ENCODE peak calls at places on chromosomes 4 and X, in five cellular contexts. A is GM23248, D is A549, W is BE2C, V is IMR-90. P is an unnamed sample.

GRCh38 chr4:55372259-55372658 is 23.5 kb upstream of the TMEM165 start:
- DNase-seq in D (no peak), A (peak; percentile 23), W (no peak), V (peak; percentile 76), P (no peak)

GRCh38 chrX:107324493-107325310 is 118.3 kb downstream of the DNAAF6 start:
- DNase-seq in V (peak; percentile 4), D (peak; percentile 8), W (no peak), A (peak; percentile 45), P (peak; percentile 2)

GRCh38 chr4:121594796-121595526 is 101.8 kb downstream of the ANXA5 start:
- DNase-seq in W (no peak), D (no peak), V (peak; percentile 30), A (peak; percentile 70), P (peak; percentile 1)

GRCh38 chr4:166675411-166675810 is 558.9 kb downstream of the SPOCK3 start:
- DNase-seq in D (no peak), A (peak; percentile 1), V (no peak), W (no peak), P (no peak)

GRCh38 chr4:146243141-146243882 is 29.0 kb downstream of the REELD1 start:
- DNase-seq in W (no peak), A (peak; percentile 45), D (no peak), V (peak; percentile 37), P (no peak)

GRCh38 chr4:82797591-82798081 is 960 bp downstream of the SCD5 start:
- DNase-seq in D (no peak), A (peak; percentile 64), V (peak; percentile 34), W (peak; percentile 36), P (no peak)

GRCh38 chr4:150217192-150217591 is 138.9 kb downstream of the DCLK2 start:
- DNase-seq in W (peak; percentile 26), D (no peak), V (peak; percentile 87), A (peak; percentile 89), P (no peak)

GRCh38 chr4:68960294-68961163 is 8.9 kb upstream of the UGT2A3 start:
- DNase-seq in V (no peak), A (no peak), D (no peak), W (no peak), P (no peak)

GRCh38 chr4:141041021-141041476 is 92.2 kb downstream of the RNF150 start:
- DNase-seq in W (no peak), V (peak; percentile 54), D (no peak), A (peak; percentile 28), P (no peak)

GRCh38 chr4:3219761-3220481 is 29.0 kb upstream of the MSANTD1 start:
- DNase-seq in W (peak; percentile 2), D (no peak), V (no peak), A (no peak), P (no peak)

GRCh38 chr4:118396881-118397666 is 44.3 kb upstream of the PRSS12 start:
- DNase-seq in A (no peak), W (no peak), V (peak; percentile 38), D (no peak), P (no peak)

GRCh38 chr4:48967626-48968025 is 18.4 kb upstream of the CWH43 start:
- DNase-seq in A (peak; percentile 40), D (no peak), W (no peak), V (peak; percentile 39), P (no peak)

GRCh38 chr4:124428648-124429047 is 283.9 kb downstream of the ANKRD50 start:
- DNase-seq in D (no peak), A (no peak), V (no peak), W (no peak), P (no peak)

GRCh38 chrX:132271330-132271729 is 52.1 kb upstream of the RAP2C start:
- DNase-seq in D (no peak), A (peak; percentile 56), W (no peak), V (no peak), P (no peak)

GRCh38 chr4:47704693-47705325 is 133.1 kb downstream of the CORIN start:
- DNase-seq in D (no peak), V (peak; percentile 37), W (peak; percentile 77), A (peak; percentile 52), P (peak; percentile 14)

GRCh38 chr4:185305979-185306442 is 89.7 kb downstream of the LRP2BP start:
- DNase-seq in A (peak; percentile 98), W (no peak), V (peak; percentile 97), D (no peak), P (no peak)

GRCh38 chr4:41866799-41867677 is 68.2 kb upstream of the TMEM33 start:
- DNase-seq in D (no peak), W (peak; percentile 43), A (no peak), V (no peak), P (no peak)

GRCh38 chr4:141079393-141079930 is 53.8 kb downstream of the RNF150 start:
- DNase-seq in D (no peak), W (no peak), A (no peak), V (no peak), P (no peak)

GRCh38 chrX:35380808-35381700 is 417.1 kb upstream of the MAGEB16 start:
- DNase-seq in D (peak; percentile 1), V (peak; percentile 20), W (peak; percentile 16), A (peak; percentile 28), P (peak; percentile 14)

GRCh38 chrX:118720058-118720707 is 7.2 kb upstream of the IL13RA1 start:
- DNase-seq in V (no peak), W (no peak), D (no peak), A (no peak), P (no peak)

GRCh38 chr4:155591201-155591600 is 75.4 kb upstream of the GUCY1A1 start:
- DNase-seq in D (no peak), V (no peak), W (no peak), A (no peak), P (no peak)

GRCh38 chr4:183541081-183542045 is 36.5 kb downstream of the ING2 start:
- DNase-seq in W (no peak), D (no peak), A (no peak), V (peak; percentile 49), P (no peak)

GRCh38 chr4:152951348-152951747 is 15.2 kb downstream of the FHDC1 start:
- DNase-seq in A (no peak), V (peak; percentile 61), D (no peak), W (no peak), P (peak; percentile 54)

GRCh38 chr4:5751073-5751917 is 40.3 kb downstream of the EVC start:
- DNase-seq in D (no peak), W (no peak), V (peak; percentile 81), A (peak; percentile 47), P (no peak)

GRCh38 chr4:41878991-41879491 is 56.2 kb upstream of the TMEM33 start:
- DNase-seq in W (peak; percentile 68), D (no peak), A (no peak), V (no peak), P (no peak)

GRCh38 chrX:113975441-113975840 is 608.4 kb upstream of the HTR2C start:
- DNase-seq in V (no peak), W (no peak), D (no peak), A (no peak), P (no peak)

GRCh38 chr4:61200195-61200990 is at the start of gene ADGRL3:
- DNase-seq in A (peak; percentile 9), D (no peak), W (peak; percentile 71), V (peak; percentile 6), P (no peak)

GRCh38 chr4:98517444-98518021 is 140.9 kb downstream of the TSPAN5 start:
- DNase-seq in V (peak; percentile 89), W (no peak), D (no peak), A (no peak), P (no peak)

GRCh38 chr4:61985426-61985825 is 785.3 kb downstream of the ADGRL3 start:
- DNase-seq in A (no peak), D (no peak), V (no peak), W (no peak), P (no peak)

GRCh38 chr4:75940692-75941253 is at the start of gene NAAA:
- DNase-seq in A (peak; percentile 81), W (peak; percentile 95), V (peak; percentile 65), D (peak; percentile 66), P (peak; percentile 82)

GRCh38 chrX:21132686-21133393 is 241.4 kb upstream of the CNKSR2 start:
- DNase-seq in W (no peak), A (no peak), D (no peak), V (no peak), P (no peak)

GRCh38 chrX:155778844-155779553 is 102.1 kb upstream of the VAMP7 start:
- DNase-seq in A (no peak), V (no peak), D (no peak), W (no peak), P (no peak)

GRCh38 chrX:155774387-155774786 is 106.8 kb upstream of the VAMP7 start:
- DNase-seq in V (no peak), A (no peak), W (no peak), D (no peak), P (no peak)

GRCh38 chrX:155779831-155780230 is 101.3 kb upstream of the VAMP7 start:
- DNase-seq in D (no peak), W (no peak), A (no peak), V (no peak), P (no peak)
- H3K9me3 ChIP-seq in D (no peaks in the 10 kb centered on the region), W (no peaks in the 10 kb centered on the region), A (no peaks in the 10 kb centered on the region), V (no peaks in the 10 kb centered on the region), P (no peaks in the 10 kb centered on the region)

DNA sequence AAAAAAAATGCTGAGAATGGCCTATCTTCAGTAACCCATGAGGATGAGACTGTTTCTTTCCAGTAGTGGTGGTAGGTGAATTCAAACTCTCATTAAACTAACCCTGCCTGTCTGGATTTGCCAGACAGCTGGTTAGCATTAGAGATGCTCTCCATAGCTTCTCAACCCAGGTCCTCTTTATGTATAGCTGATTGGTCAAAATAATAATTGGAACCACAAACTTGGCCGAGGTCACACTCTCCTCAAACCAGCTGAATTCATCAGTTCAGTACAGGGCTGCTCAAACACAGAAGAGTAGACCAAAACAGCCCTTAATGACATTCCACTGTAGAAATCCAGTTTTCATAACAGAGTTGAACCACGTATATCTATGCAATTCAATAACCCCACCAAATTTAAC is 85.3 kb downstream of the HCCS start:
- DNase-seq in V (no peak), W (no peak), D (no peak), A (no peak), P (no peak)
- H3K9me3 ChIP-seq in V (no peaks in the 10 kb centered on the region), W (no peaks in the 10 kb centered on the region), D (no peaks in the 10 kb centered on the region), A (no peaks in the 10 kb centered on the region), P (no peaks in the 10 kb centered on the region)

GRCh38 chr4:7584133-7584532 is 149.4 kb upstream of the PSAPL1 start:
- DNase-seq in A (no peak), W (no peak), D (no peak), V (no peak), P (no peak)

GRCh38 chr4:7582313-7583096 is 147.8 kb upstream of the PSAPL1 start:
- DNase-seq in D (no peak), V (no peak), A (no peak), W (no peak), P (no peak)

GRCh38 chr4:7585768-7586167 is 151.0 kb upstream of the PSAPL1 start:
- DNase-seq in A (no peak), D (peak; percentile 15), V (no peak), W (no peak), P (no peak)

GRCh38 chr4:7584760-7585159 is 150.0 kb upstream of the PSAPL1 start:
- DNase-seq in A (no peak), W (no peak), V (no peak), D (no peak), P (no peak)

GRCh38 chr4:7581477-7581876 is 146.7 kb upstream of the PSAPL1 start:
- DNase-seq in W (no peak), D (no peak), A (peak; percentile 18), V (peak; percentile 15), P (no peak)
- H3K9me3 ChIP-seq in W (peaks cover 9% of the 10 kb centered on the region), D (peaks cover 45% of the 10 kb centered on the region), A (no peaks in the 10 kb centered on the region), V (peaks cover 42% of the 10 kb centered on the region), P (peaks cover 2% of the 10 kb centered on the region)

DNA sequence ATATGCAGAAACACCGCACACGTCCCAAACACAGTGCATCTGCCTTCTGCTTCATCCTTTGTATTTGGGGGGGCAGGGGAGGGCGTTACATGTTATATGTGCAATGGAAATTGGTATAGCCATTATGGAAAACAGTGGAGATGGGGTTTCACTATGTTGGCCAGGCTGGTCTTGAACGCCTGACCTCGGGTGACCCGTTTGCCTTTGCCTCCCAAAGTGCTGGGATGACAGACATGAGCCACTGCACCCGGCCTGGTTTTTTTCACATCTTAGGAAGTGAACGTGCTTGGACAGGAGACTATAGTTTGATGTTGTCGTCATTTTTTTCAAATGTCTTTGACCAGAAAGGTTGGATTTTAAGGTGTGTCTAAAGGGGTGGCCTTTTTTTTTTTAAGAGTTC is 88.6 kb downstream of the DHRSX start:
- DNase-seq in D (no peak), W (no peak), V (no peak), A (no peak), P (no peak)
- H3K9me3 ChIP-seq in D (no peaks in the 10 kb centered on the region), W (no peaks in the 10 kb centered on the region), V (peaks cover under 1% of the 10 kb centered on the region), A (no peaks in the 10 kb centered on the region), P (no peaks in the 10 kb centered on the region)